ENCODE peak calls at places on chromosomes 2 and 18, in eight cellular contexts. C is psoas muscle, A is AG10803, O is KG1, T is fibroblast of lung, P is heart right ventricle, H is NCI-H748 treated with DMSO at 0.1 percent for 48 hours, L is ACHN. U is an unnamed sample.

GRCh38 chr2:232085179-232085578 is 123.7 kb downstream of the DIS3L2 start:
- DNase-seq in O (no peak), H (peak), T (peak), L (no peak), P (no peak), C (no peak), A (no peak), U (no peak)

GRCh38 chr2:53740170-53740569 is 27.4 kb upstream of the CHAC2 start:
- DNase-seq in C (no peak), O (no peak), P (no peak), A (peak), L (peak), H (no peak), T (peak), U (no peak)

GRCh38 chr2:38498039-38498438 is 104.7 kb downstream of the HNRNPLL start:
- DNase-seq in C (no peak), A (no peak), H (no peak), O (no peak), T (no peak), L (no peak), P (peak), U (no peak)

GRCh38 chr18:54127759-54128378 is 96.6 kb downstream of the MBD2 start:
- DNase-seq in C (no peak), H (peak), A (peak), O (no peak), L (peak), P (no peak), T (peak), U (peak)

GRCh38 chr18:36316246-36316645 is 18.7 kb downstream of the FHOD3 start:
- DNase-seq in L (no peak), T (peak), P (no peak), H (no peak), A (no peak), O (no peak), C (no peak), U (no peak)

GRCh38 chr2:3895021-3895420 is 191.6 kb downstream of the DCDC2C start:
- DNase-seq in O (no peak), A (no peak), P (no peak), H (no peak), C (no peak), L (no peak), T (no peak), U (no peak)

GRCh38 chr2:203327918-203328734 is at the start of gene ABI2:
- DNase-seq in H (peak), C (peak), T (peak), O (no peak), P (peak), A (peak), L (peak), U (peak)

GRCh38 chr2:42795275-42795674 is 2.9 kb upstream of the HAAO start:
- DNase-seq in O (no peak), C (no peak), H (no peak), T (no peak), L (no peak), A (no peak), P (no peak), U (no peak)

GRCh38 chr18:48942554-48943261 is 8.1 kb downstream of the SMAD7 start:
- DNase-seq in P (no peak), A (peak), H (no peak), L (peak), O (no peak), T (peak), C (no peak), U (no peak)

GRCh38 chr2:223841436-223842180 is 4.2 kb upstream of the AP1S3 start:
- DNase-seq in O (no peak), H (no peak), P (no peak), L (no peak), T (no peak), C (no peak), A (no peak), U (no peak)

GRCh38 chr2:17195016-17195415 is 323.2 kb downstream of the RAD51AP2 start:
- DNase-seq in H (no peak), C (no peak), O (no peak), A (no peak), L (no peak), T (peak), P (no peak), U (no peak)

GRCh38 chr2:172299741-172300140 is 127.6 kb upstream of the ITGA6 start:
- DNase-seq in C (no peak), H (peak), T (peak), L (no peak), A (peak), O (no peak), P (no peak), U (no peak)

GRCh38 chr2:130825231-130825971 is 11.3 kb upstream of the ARHGEF4 start:
- DNase-seq in C (no peak), T (no peak), L (no peak), P (no peak), O (no peak), H (no peak), A (no peak), U (no peak)

GRCh38 chr2:20452551-20452950 is 5.7 kb downstream of the RHOB start:
- DNase-seq in P (no peak), C (no peak), H (no peak), T (peak), A (no peak), O (no peak), L (peak), U (peak)

GRCh38 chr18:22223263-22223960 is 54.0 kb downstream of the GATA6 start:
- DNase-seq in P (peak), T (peak), O (no peak), C (peak), H (no peak), A (peak), L (peak), U (peak)

GRCh38 chr18:60209042-60209441 is 163.5 kb downstream of the MC4R start:
- DNase-seq in A (no peak), T (no peak), O (no peak), P (no peak), H (no peak), C (no peak), L (no peak), U (no peak)

GRCh38 chr18:33578371-33579146 is 540 bp downstream of the ASXL3 start:
- DNase-seq in L (no peak), T (no peak), H (no peak), P (peak), A (no peak), C (peak), O (no peak), U (no peak)

GRCh38 chr2:99111945-99112344 is 29.6 kb upstream of the C2orf15 start:
- DNase-seq in H (no peak), L (no peak), P (no peak), A (no peak), O (no peak), T (no peak), C (no peak), U (no peak)

GRCh38 chr2:237563816-237564215 is 2.6 kb upstream of the PRLH start:
- DNase-seq in A (peak), P (no peak), C (no peak), L (peak), H (no peak), O (no peak), T (peak), U (no peak)

GRCh38 chr2:196591621-196592022 is 47.9 kb upstream of the CCDC150 start:
- DNase-seq in T (no peak), L (no peak), H (peak), P (no peak), C (no peak), O (no peak), A (no peak), U (no peak)

GRCh38 chr2:113272463-113272862 is 6.3 kb downstream of the PAX8 start:
- DNase-seq in C (no peak), A (no peak), P (no peak), H (no peak), L (no peak), O (no peak), T (no peak), U (no peak)

GRCh38 chr2:25740810-25741381 is 67.5 kb upstream of the DTNB start:
- DNase-seq in T (peak), L (no peak), O (no peak), A (peak), P (no peak), H (no peak), C (no peak), U (no peak)

GRCh38 chr2:239267411-239267941 is 133.3 kb downstream of the HDAC4 start:
- DNase-seq in H (no peak), L (no peak), O (peak), A (peak), T (peak), C (peak), P (peak), U (peak)

U was measured in activated CD4-positive, alpha-beta memory T cell treated with anti-CD3 and anti-CD28 coated beads for 36 hours.